ENCODE peak calls at places on chromosomes 13 and 19, in seven cellular contexts. C is SK-N-SH, E is K562, F is HCT116, B is H1, I is HepG2, G is GM12878. K is an unnamed sample.

GRCh38 chr19:9054768-9055167 is 32.1 kb upstream of the OR1M1 start:
- DNase-seq in C (no peak), E (no peak), F (no peak), B (no peak), I (no peak), G (no peak), K (peak; percentile 45)

GRCh38 chr13:93965587-93965986 is 513.9 kb downstream of the DCT start:
- DNase-seq in C (no peak), E (no peak), F (no peak), B (no peak), I (no peak), G (no peak), K (no peak)

GRCh38 chr13:86986448-86986847 is 684.7 kb upstream of the SLITRK5 start:
- DNase-seq in C (no peak), E (no peak), F (no peak), B (no peak), I (peak; percentile 52), G (no peak), K (no peak)

GRCh38 chr13:26954981-26955380 is 194.4 kb upstream of the GPR12 start:
- DNase-seq in C (no peak), E (no peak), F (no peak), B (no peak), I (no peak), G (no peak), K (no peak)

GRCh38 chr13:98147521-98147920 is 4.6 kb downstream of the FARP1 start:
- DNase-seq in C (no peak), E (no peak), F (no peak), B (no peak), I (peak; percentile 77), G (no peak), K (no peak)

GRCh38 chr13:80824231-80824630 is 483.3 kb upstream of the SPRY2 start:
- DNase-seq in C (no peak), E (no peak), F (no peak), B (no peak), I (no peak), G (no peak), K (no peak)

GRCh38 chr19:14606627-14607026 is 23.7 kb downstream of the CLEC17A start:
- DNase-seq in C (no peak), E (no peak), F (no peak), B (no peak), I (no peak), G (no peak), K (no peak)

GRCh38 chr13:54965881-54966280 is 1937.3 kb downstream of the OLFM4 start:
- DNase-seq in C (no peak), E (no peak), F (no peak), B (no peak), I (no peak), G (no peak), K (no peak)

GRCh38 chr19:57578487-57579205 is at the start of gene ZNF416:
- DNase-seq in C (peak; percentile 98), E (peak; percentile 96), F (peak; percentile 99), B (peak; percentile 99), I (peak; percentile 97), G (peak; percentile 97), K (peak; percentile 98)

GRCh38 chr13:30088312-30088855 is 219.0 kb downstream of the KATNAL1 start:
- DNase-seq in C (no peak), E (no peak), F (no peak), B (no peak), I (no peak), G (no peak), K (no peak)
- TF ChIP-seq JUND in C (no peak), E (no peak), F (no peak), B (no peak), I (no peak), G (no peak), K (no peak)

DNA sequence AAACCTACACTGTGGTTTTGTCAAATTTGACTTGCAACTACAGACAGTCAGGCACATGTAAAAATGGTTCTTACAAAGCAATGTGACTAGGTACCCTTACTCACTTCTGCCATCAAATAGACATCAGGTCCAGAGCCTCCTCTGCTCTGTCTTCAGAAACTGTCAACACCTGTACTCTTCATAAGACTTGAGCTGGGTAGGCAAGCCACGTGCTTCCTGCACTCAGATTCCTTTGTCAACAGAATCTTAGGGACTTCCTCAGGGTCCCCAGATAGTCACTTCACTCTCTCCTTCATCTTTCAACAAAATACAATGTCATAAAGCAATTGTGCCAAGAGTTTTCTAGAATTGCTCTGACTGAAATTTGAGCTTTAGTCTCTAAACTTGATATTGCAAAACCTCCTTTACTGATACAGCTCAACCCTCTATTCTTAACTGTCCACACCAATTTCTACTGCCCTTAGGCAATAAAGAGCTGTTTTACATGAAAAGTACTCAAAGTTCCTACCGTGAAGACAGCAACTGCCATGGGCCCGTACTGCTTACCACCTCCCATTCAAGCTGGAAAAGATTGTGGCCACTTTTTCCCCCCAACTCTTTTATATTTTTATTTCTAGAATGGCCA is 179.9 kb downstream of the IRS2 start:
- DNase-seq in C (no peak), E (no peak), F (no peak), B (no peak), I (no peak), G (no peak), K (no peak)
- TF ChIP-seq JUND in C (no peak), E (no peak), F (no peak), B (no peak), I (no peak), G (no peak), K (no peak)

GRCh38 chr13:48829536-48829935 is 146.2 kb upstream of the FNDC3A start:
- DNase-seq in C (no peak), E (no peak), F (no peak), B (no peak), I (no peak), G (no peak), K (no peak)

GRCh38 chr13:48831248-48831647 is 144.5 kb upstream of the FNDC3A start:
- DNase-seq in C (no peak), E (no peak), F (no peak), B (no peak), I (no peak), G (peak; percentile 16), K (no peak)

GRCh38 chr13:48827709-48828108 is 148.0 kb upstream of the FNDC3A start:
- DNase-seq in C (no peak), E (no peak), F (no peak), B (no peak), I (no peak), G (no peak), K (no peak)

GRCh38 chr13:48826039-48826438 is 149.7 kb upstream of the FNDC3A start:
- DNase-seq in C (no peak), E (no peak), F (no peak), B (no peak), I (no peak), G (no peak), K (no peak)

DNA sequence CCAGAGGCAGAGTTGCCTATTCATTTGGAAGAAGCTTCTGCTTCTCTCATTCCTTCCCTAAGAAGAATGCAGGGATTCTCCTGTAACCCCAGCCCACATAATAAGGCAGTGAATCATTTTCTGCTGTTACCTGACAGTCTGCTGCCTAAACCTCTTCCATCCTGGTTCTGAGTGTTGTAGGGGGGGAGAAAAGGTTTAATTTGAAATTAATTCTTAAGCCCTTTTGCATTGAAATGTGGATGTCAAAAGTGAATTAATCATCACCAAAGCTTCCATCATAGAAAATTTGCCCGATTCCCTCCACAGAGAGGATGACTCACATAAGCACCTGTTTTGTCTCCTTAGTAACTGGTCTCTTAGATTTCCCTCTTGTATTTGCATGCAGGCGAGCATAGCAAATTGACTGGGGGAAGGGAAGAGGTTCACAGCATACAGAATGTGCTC is 146.7 kb upstream of the FNDC3A start:
- DNase-seq in C (peak; percentile 6), E (no peak), F (no peak), B (no peak), I (no peak), G (no peak), K (no peak)
- TF ChIP-seq JUND in C (peak; percentile 35), E (no peak), F (no peak), B (peak; percentile 65), I (no peak), G (no peak), K (no peak)

GRCh38 chr19:50003810-50004419 is 21.3 kb downstream of the VRK3 start:
- DNase-seq in C (no peak), E (peak; percentile 80), F (peak; percentile 73), B (no peak), I (no peak), G (peak; percentile 44), K (no peak)

GRCh38 chr19:50007170-50007569 is 18.0 kb downstream of the VRK3 start:
- DNase-seq in C (no peak), E (no peak), F (no peak), B (no peak), I (no peak), G (no peak), K (no peak)

GRCh38 chr19:50007947-50008346 is 17.2 kb downstream of the VRK3 start:
- DNase-seq in C (no peak), E (no peak), F (no peak), B (no peak), I (no peak), G (no peak), K (no peak)

GRCh38 chr19:50005428-50005827 is 19.7 kb downstream of the VRK3 start:
- DNase-seq in C (no peak), E (no peak), F (no peak), B (no peak), I (no peak), G (peak; percentile 27), K (no peak)

GRCh38 chr19:50008532-50008931 is 16.6 kb downstream of the VRK3 start:
- DNase-seq in C (no peak), E (peak; percentile 57), F (no peak), B (no peak), I (no peak), G (no peak), K (peak; percentile 24)
- TF ChIP-seq JUND in C (no peak), E (no peak), F (no peak), B (no peak), I (no peak), G (no peak), K (no peak)

GRCh38 chr19:41993612-41994483 is at the start of gene ATP1A3:
- DNase-seq in C (peak; percentile 95), E (peak; percentile 95), F (peak; percentile 31), B (no peak), I (no peak), G (no peak), K (peak; percentile 95)
- TF ChIP-seq JUND in C (no peak), E (no peak), F (no peak), B (peak; percentile 3), I (no peak), G (no peak), K (no peak)

GRCh38 chr13:105474983-105475382 is 1060.5 kb downstream of the EFNB2 start:
- DNase-seq in C (peak; percentile 30), E (no peak), F (no peak), B (no peak), I (no peak), G (no peak), K (no peak)

GRCh38 chr13:105465745-105466144 is 1069.7 kb downstream of the EFNB2 start:
- DNase-seq in C (no peak), E (no peak), F (no peak), B (no peak), I (no peak), G (no peak), K (no peak)

GRCh38 chr13:105466376-105466775 is 1069.1 kb downstream of the EFNB2 start:
- DNase-seq in C (no peak), E (no peak), F (no peak), B (no peak), I (no peak), G (no peak), K (no peak)

GRCh38 chr13:105471683-105472082 is 1063.8 kb downstream of the EFNB2 start:
- DNase-seq in C (no peak), E (no peak), F (no peak), B (no peak), I (no peak), G (no peak), K (no peak)
- TF ChIP-seq JUND in C (no peak), E (no peak), F (no peak), B (no peak), I (no peak), G (no peak), K (no peak)

GRCh38 chr19:4140237-4140711 is 13.2 kb upstream of the CREB3L3 start:
- DNase-seq in C (peak; percentile 86), E (peak; percentile 80), F (peak; percentile 79), B (peak; percentile 38), I (peak; percentile 70), G (no peak), K (peak; percentile 67)
- TF ChIP-seq JUND in C (no peak), E (no peak), F (no peak), B (no peak), I (no peak), G (no peak), K (no peak)